ENCODE peak calls at places on chromosomes 13 and 19, in seven cellular contexts. S is K562, A is esophagus muscularis mucosa, P is IMR-90, W is transverse colon, Z is right lobe of liver, M is testis. D is an unnamed sample.

GRCh38 chr19:51610576-51610975 is 19.6 kb downstream of the SIGLEC5 start:
- DNase-seq in S (no peak), A (no peak), P (no peak), W (no peak), Z (no peak), M (no peak), D (no peak)

GRCh38 chr13:79485014-79485441 is 4.1 kb downstream of the NDFIP2 start:
- DNase-seq in S (no peak), A (no peak), P (peak), W (peak), Z (peak), M (no peak), D (no peak)

GRCh38 chr19:42323852-42324654 is 1.4 kb upstream of the MEGF8 start:
- DNase-seq in S (no peak), A (no peak), P (no peak), W (peak), Z (no peak), M (no peak), D (peak)

GRCh38 chr19:5997371-5997770 is 19.4 kb upstream of the RANBP3 start:
- DNase-seq in S (no peak), A (no peak), P (no peak), W (no peak), Z (no peak), M (no peak), D (no peak)

GRCh38 chr13:73684286-73684685 is 449.9 kb downstream of the KLF12 start:
- DNase-seq in S (no peak), A (no peak), P (no peak), W (no peak), Z (no peak), M (no peak), D (no peak)

GRCh38 chr13:97005631-97006262 is 11.5 kb upstream of the OXGR1 start:
- DNase-seq in S (no peak), A (no peak), P (peak), W (no peak), Z (no peak), M (no peak), D (no peak)

GRCh38 chr19:51082641-51083040 is at the start of gene KLK14:
- DNase-seq in S (no peak), A (no peak), P (no peak), W (no peak), Z (no peak), M (no peak), D (no peak)

GRCh38 chr13:110044521-110045200 is 258.3 kb upstream of the IRS2 start:
- DNase-seq in S (no peak), A (no peak), P (peak), W (no peak), Z (no peak), M (no peak), D (no peak)

GRCh38 chr13:95378603-95379002 is 77.4 kb upstream of the ABCC4 start:
- DNase-seq in S (no peak), A (no peak), P (no peak), W (no peak), Z (peak), M (no peak), D (no peak)

GRCh38 chr13:20090349-20090748 is 70.5 kb downstream of the GJA3 start:
- DNase-seq in S (no peak), A (no peak), P (no peak), W (no peak), Z (no peak), M (no peak), D (no peak)

GRCh38 chr19:15316498-15316897 is 15.8 kb downstream of the BRD4 start:
- DNase-seq in S (no peak), A (no peak), P (peak), W (no peak), Z (no peak), M (no peak), D (no peak)

GRCh38 chr19:37333457-37333856 is 37.4 kb upstream of the ZNF527 start:
- DNase-seq in S (no peak), A (no peak), P (no peak), W (no peak), Z (no peak), M (no peak), D (no peak)

GRCh38 chr13:107459430-107459829 is 755.9 kb downstream of the LIG4 start:
- DNase-seq in S (no peak), A (no peak), P (peak), W (no peak), Z (no peak), M (no peak), D (no peak)

GRCh38 chr13:89465366-89465765 is 1794.2 kb downstream of the SLITRK5 start:
- DNase-seq in S (no peak), A (no peak), P (no peak), W (no peak), Z (no peak), M (no peak), D (no peak)

GRCh38 chr19:49442793-49443365 is 1.6 kb upstream of the SLC17A7 start:
- DNase-seq in S (peak), A (peak), P (peak), W (peak), Z (peak), M (peak), D (peak)

GRCh38 chr19:44345969-44346368 is 10.5 kb downstream of the ZNF112 start:
- DNase-seq in S (no peak), A (no peak), P (no peak), W (no peak), Z (no peak), M (no peak), D (no peak)

GRCh38 chr19:8695911-8696310 is 2.7 kb downstream of the ACTL9 start:
- DNase-seq in S (no peak), A (no peak), P (no peak), W (no peak), Z (no peak), M (no peak), D (no peak)

GRCh38 chr13:70339738-70340137 is 231.5 kb upstream of the KLHL1 start:
- DNase-seq in S (peak), A (no peak), P (no peak), W (no peak), Z (no peak), M (peak), D (no peak)

GRCh38 chr13:58056411-58056810 is 424.9 kb downstream of the PCDH17 start:
- DNase-seq in S (no peak), A (no peak), P (no peak), W (no peak), Z (no peak), M (no peak), D (no peak)

GRCh38 chr13:87295636-87296035 is 375.5 kb upstream of the SLITRK5 start:
- DNase-seq in S (no peak), A (no peak), P (no peak), W (no peak), Z (no peak), M (no peak), D (no peak)

GRCh38 chr19:53865918-53866696 is 1.6 kb upstream of the MYADM start:
- DNase-seq in S (peak), A (no peak), P (peak), W (peak), Z (no peak), M (peak), D (peak)

GRCh38 chr13:90321281-90321931 is 1026.1 kb upstream of the MIR17HG start:
- DNase-seq in S (no peak), A (no peak), P (no peak), W (no peak), Z (no peak), M (no peak), D (no peak)

GRCh38 chr13:85586422-85586831 is 212.8 kb downstream of the SLITRK6 start:
- DNase-seq in S (no peak), A (no peak), P (peak), W (no peak), Z (no peak), M (no peak), D (no peak)

GRCh38 chr13:45042539-45042938 is 53.2 kb downstream of the GPALPP1 start:
- DNase-seq in S (peak), A (no peak), P (no peak), W (no peak), Z (no peak), M (no peak), D (no peak)

GRCh38 chr19:3275583-3276340 is 51.3 kb downstream of the CELF5 start:
- DNase-seq in S (peak), A (no peak), P (peak), W (peak), Z (peak), M (peak), D (peak)

GRCh38 chr13:111354789-111355188 is 34.3 kb downstream of the TEX29 start:
- DNase-seq in S (no peak), A (peak), P (no peak), W (no peak), Z (no peak), M (no peak), D (no peak)

GRCh38 chr19:9060559-9061340 is 26.1 kb upstream of the OR1M1 start:
- DNase-seq in S (peak), A (no peak), P (no peak), W (no peak), Z (no peak), M (no peak), D (no peak)

GRCh38 chr19:14089662-14090508 is 666 bp downstream of the SAMD1 start:
- DNase-seq in S (peak), A (no peak), P (peak), W (peak), Z (no peak), M (no peak), D (peak)

GRCh38 chr19:49514151-49514550 is 1.7 kb downstream of the FCGRT start:
- DNase-seq in S (no peak), A (no peak), P (no peak), W (no peak), Z (no peak), M (no peak), D (no peak)

GRCh38 chr19:45138303-45138751 is 22.5 kb downstream of the NKPD1 start:
- DNase-seq in S (peak), A (no peak), P (no peak), W (no peak), Z (no peak), M (no peak), D (no peak)

GRCh38 chr13:20689291-20689690 is 14.2 kb upstream of the IL17D start:
- DNase-seq in S (no peak), A (no peak), P (no peak), W (no peak), Z (no peak), M (no peak), D (no peak)

GRCh38 chr13:40389081-40389641 is 277.3 kb downstream of the FOXO1 start:
- DNase-seq in S (no peak), A (peak), P (no peak), W (no peak), Z (no peak), M (no peak), D (no peak)

GRCh38 chr19:51386882-51387520 is 773 bp downstream of the LIM2 start:
- DNase-seq in S (no peak), A (no peak), P (no peak), W (no peak), Z (no peak), M (no peak), D (peak)

GRCh38 chr13:56189978-56190377 is 950.7 kb upstream of the PRR20A start:
- DNase-seq in S (no peak), A (no peak), P (no peak), W (no peak), Z (no peak), M (no peak), D (peak)

GRCh38 chr13:61002686-61003085 is 413.0 kb downstream of the PCDH20 start:
- DNase-seq in S (no peak), A (no peak), P (no peak), W (no peak), Z (no peak), M (no peak), D (no peak)

GRCh38 chr13:59643906-59644626 is 519.7 kb downstream of the DIAPH3 start:
- DNase-seq in S (no peak), A (peak), P (no peak), W (no peak), Z (no peak), M (no peak), D (no peak)

GRCh38 chr19:50050406-50051223 is 24.8 kb downstream of the ZNF473 start:
- DNase-seq in S (peak), A (peak), P (peak), W (peak), Z (peak), M (peak), D (peak)

DNA sequence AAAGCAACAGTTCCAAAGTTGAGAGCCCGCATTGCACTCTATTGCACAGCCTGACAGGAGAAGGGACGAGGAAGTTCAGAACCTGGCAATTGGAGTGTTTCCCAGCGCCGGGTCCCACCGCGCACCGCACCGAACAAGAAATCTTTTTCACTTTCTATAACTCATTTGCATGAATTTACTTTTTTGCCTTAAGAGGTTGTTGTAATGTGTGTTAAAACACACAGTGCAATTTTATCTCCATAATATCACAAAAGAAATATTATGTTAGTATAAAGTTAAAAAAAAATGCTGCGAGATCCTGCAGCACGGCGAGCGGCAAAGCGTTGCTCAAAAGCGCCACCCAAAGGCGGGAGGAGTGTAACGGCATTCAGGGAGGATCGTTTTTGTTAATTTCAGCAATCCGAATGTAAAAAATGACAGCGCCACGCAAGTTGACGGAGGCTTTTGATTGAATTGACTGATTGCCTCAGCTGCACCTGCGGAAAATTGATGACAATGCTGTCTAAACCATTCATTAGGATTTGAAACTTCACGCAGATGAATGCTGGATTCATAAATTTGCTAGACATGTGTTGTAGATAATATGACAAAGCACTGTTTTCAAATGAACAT is 303.6 kb upstream of the ZNF507 start:
- DNase-seq in S (peak), A (no peak), P (peak), W (peak), Z (no peak), M (peak), D (no peak)
- TF ChIP-seq CTCF in S (peak), A (peak), P (peak), W (peak), Z (peak), M (peak), D (peak)

DNA sequence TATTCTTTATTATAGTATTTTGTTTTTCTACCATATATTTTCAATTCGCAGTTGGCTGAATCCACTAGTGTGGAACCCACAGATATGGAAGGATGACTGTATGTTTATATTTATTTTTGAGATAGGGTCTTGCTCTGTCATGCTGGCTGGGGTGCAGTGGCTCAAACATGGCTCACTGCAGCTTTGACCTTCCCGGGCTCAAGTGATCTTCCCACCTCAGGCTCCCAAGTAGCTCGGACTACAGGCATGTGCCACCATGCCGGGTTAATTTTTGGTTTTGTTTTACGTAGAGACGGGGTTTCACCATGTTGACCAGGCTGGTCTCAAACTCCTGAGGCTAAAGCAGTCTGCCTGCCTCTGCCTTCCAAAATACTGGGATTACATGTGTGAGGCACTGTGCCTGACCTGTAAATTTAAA is 9.6 kb downstream of the SLC35E1 start:
- DNase-seq in S (peak), A (no peak), P (no peak), W (no peak), Z (no peak), M (no peak), D (no peak)
- H3K27ac ChIP-seq in S (peak), A (no peak), P (no peak), W (no peak), Z (no peak), M (no peak), D (no peak)

DNA sequence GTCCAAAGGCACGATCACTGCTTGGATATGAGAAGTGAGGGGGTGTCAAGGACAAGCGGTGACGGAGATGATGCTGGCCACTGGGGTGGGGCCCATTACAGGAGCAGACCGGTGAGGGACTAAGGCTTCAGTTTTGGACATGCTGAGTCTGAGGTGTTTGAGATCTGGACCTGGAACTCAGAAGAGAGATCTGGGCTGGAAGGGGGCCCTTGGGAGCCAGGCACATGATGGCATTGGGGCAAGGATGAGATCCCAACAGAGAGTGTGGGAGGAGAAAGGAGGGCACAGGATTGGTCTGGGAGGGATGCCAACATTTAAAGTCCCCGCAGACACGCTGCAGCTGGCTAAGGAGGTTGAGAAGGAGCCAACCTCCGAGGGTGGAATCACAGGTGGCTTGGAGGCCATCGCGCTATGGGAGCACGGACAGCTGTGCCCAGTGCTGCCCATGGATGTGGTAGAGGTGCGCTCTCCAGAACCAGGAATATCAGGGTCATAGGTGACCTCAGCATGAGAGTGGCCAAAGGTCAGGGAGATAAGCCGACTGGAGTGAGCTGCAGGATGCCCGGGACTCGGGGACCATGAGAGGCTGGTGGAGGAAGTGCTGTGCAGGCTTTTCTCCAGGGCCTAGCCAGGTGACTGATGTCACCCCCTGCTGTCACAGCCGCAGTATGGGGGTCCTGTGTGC is 21.8 kb downstream of the DHRS12 start:
- DNase-seq in S (no peak), A (no peak), P (no peak), W (no peak), Z (peak), M (no peak), D (no peak)
- TF ChIP-seq POLR2A in S (no peak), A (no peak), P (no peak), W (no peak), Z (no peak), M (no peak), D (no peak)

GRCh38 chr13:50892162-50892944 is 17.2 kb upstream of the RNASEH2B start:
- DNase-seq in S (no peak), A (no peak), P (no peak), W (peak), Z (no peak), M (no peak), D (peak)

GRCh38 chr13:50891206-50891605 is 18.4 kb upstream of the RNASEH2B start:
- DNase-seq in S (no peak), A (no peak), P (no peak), W (no peak), Z (no peak), M (no peak), D (no peak)

GRCh38 chr13:50894504-50894903 is 15.1 kb upstream of the RNASEH2B start:
- DNase-seq in S (no peak), A (no peak), P (no peak), W (no peak), Z (no peak), M (no peak), D (no peak)

GRCh38 chr13:50893211-50893852 is 16.3 kb upstream of the RNASEH2B start:
- DNase-seq in S (no peak), A (no peak), P (peak), W (no peak), Z (no peak), M (no peak), D (no peak)

GRCh38 chr13:50894042-50894441 is 15.5 kb upstream of the RNASEH2B start:
- DNase-seq in S (no peak), A (no peak), P (no peak), W (no peak), Z (no peak), M (no peak), D (no peak)
- TF ChIP-seq CTCF in S (no peak), A (no peak), P (no peak), W (no peak), Z (no peak), M (no peak), D (no peak)

GRCh38 chr19:805161-805561 is 7.9 kb downstream of the PTBP1 start:
- DNase-seq in S (no peak), A (no peak), P (no peak), W (no peak), Z (no peak), M (no peak), D (no peak)
- H3K27ac ChIP-seq in S (no peak), A (no peak), P (no peak), W (no peak), Z (no peak), M (no peak), D (no peak)

GRCh38 chr19:4369109-4369887 is 25.9 kb downstream of the MPND start:
- DNase-seq in S (peak), A (no peak), P (no peak), W (peak), Z (peak), M (peak), D (peak)
- TF ChIP-seq POLR2A in S (no peak), A (no peak), P (no peak), W (no peak), Z (no peak), M (no peak), D (no peak)

GRCh38 chr13:113472355-113473025 is 18.0 kb downstream of the DCUN1D2 start:
- DNase-seq in S (no peak), A (peak), P (no peak), W (no peak), Z (no peak), M (no peak), D (no peak)
- TF ChIP-seq CTCF in S (no peak), A (no peak), P (no peak), W (no peak), Z (no peak), M (no peak), D (peak)

DNA sequence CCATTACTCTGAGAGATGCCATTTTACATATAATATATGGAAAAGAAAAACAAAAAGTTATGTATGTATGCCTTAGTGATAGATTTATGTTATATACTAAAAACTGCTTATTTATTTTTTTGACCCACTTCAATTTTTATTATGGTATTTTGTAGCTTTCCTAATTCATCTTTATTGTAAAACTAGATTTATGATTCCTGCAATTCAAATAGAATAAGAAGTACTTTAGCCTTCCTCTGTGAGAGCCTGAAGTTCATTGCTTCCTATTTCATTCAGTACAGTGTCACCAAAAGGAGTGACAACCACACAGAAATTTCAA is 158.1 kb downstream of the RGCC start:
- DNase-seq in S (no peak), A (no peak), P (no peak), W (no peak), Z (no peak), M (no peak), D (no peak)
- H3K27ac ChIP-seq in S (no peak), A (no peak), P (no peak), W (no peak), Z (no peak), M (no peak), D (no peak)